ENCODE peak calls at places on chromosomes 11 and 22, in eight cellular contexts. C is endothelial cell of umbilical vein, Z is HepG2, D is heart left ventricle, L is transverse colon, N is Peyer's patch, P is HCT116, T is right lobe of liver. F is an unnamed sample.

GRCh38 chr22:44667829-44668189 is 34.2 kb upstream of the PRR5 start:
- DNase-seq in C (no peak), Z (no peak), D (no peak), L (peak; percentile 53), N (peak; percentile 84), P (no peak), T (no peak), F (no peak)

GRCh38 chr22:18966748-18967147 is 30.7 kb upstream of the PRODH start:
- DNase-seq in C (no peak), Z (no peak), D (no peak), L (no peak), N (no peak), P (no peak), T (peak; percentile 44), F (no peak)

GRCh38 chr22:18925368-18926064 is 10.6 kb downstream of the PRODH start:
- DNase-seq in C (no peak), Z (no peak), D (no peak), L (no peak), N (no peak), P (no peak), T (no peak), F (no peak)

GRCh38 chr11:2805388-2806057 is 80.1 kb downstream of the CDKN1C start:
- DNase-seq in C (no peak), Z (no peak), D (no peak), L (peak; percentile 7), N (peak; percentile 42), P (no peak), T (no peak), F (no peak)

GRCh38 chr11:95453616-95454118 is 222.7 kb upstream of the SESN3 start:
- DNase-seq in C (no peak), Z (no peak), D (peak; percentile 71), L (no peak), N (no peak), P (peak; percentile 6), T (no peak), F (no peak)

GRCh38 chr22:44497904-44498242 is at the start of gene RTL6:
- DNase-seq in C (no peak), Z (no peak), D (no peak), L (no peak), N (no peak), P (peak; percentile 6), T (no peak), F (no peak)

GRCh38 chr11:45031912-45032519 is 81.3 kb upstream of the TP53I11 start:
- DNase-seq in C (no peak), Z (no peak), D (no peak), L (peak; percentile 19), N (peak; percentile 76), P (no peak), T (no peak), F (peak; percentile 29)

GRCh38 chr11:48001438-48002021 is 21.2 kb downstream of the PTPRJ start:
- DNase-seq in C (peak; percentile 25), Z (no peak), D (no peak), L (peak; percentile 57), N (peak; percentile 87), P (no peak), T (peak; percentile 69), F (no peak)

GRCh38 chr22:50704510-50705218 is 32.0 kb downstream of the SHANK3 start:
- DNase-seq in C (no peak), Z (no peak), D (peak; percentile 23), L (no peak), N (no peak), P (no peak), T (peak; percentile 52), F (no peak)

GRCh38 chr11:79189604-79190003 is 251.2 kb downstream of the TENM4 start:
- DNase-seq in C (no peak), Z (no peak), D (no peak), L (no peak), N (no peak), P (no peak), T (peak; percentile 82), F (no peak)

GRCh38 chr22:37802310-37803194 is 5.2 kb upstream of the GCAT start:
- DNase-seq in C (peak; percentile 51), Z (peak; percentile 54), D (peak; percentile 71), L (peak; percentile 73), N (peak; percentile 75), P (no peak), T (peak; percentile 75), F (no peak)
- TF ChIP-seq POLR2A in C (no peak), Z (peak; percentile 40), D (no peak), L (peak; percentile 68), N (no peak), P (no peak), T (no peak), F (no peak)

DNA sequence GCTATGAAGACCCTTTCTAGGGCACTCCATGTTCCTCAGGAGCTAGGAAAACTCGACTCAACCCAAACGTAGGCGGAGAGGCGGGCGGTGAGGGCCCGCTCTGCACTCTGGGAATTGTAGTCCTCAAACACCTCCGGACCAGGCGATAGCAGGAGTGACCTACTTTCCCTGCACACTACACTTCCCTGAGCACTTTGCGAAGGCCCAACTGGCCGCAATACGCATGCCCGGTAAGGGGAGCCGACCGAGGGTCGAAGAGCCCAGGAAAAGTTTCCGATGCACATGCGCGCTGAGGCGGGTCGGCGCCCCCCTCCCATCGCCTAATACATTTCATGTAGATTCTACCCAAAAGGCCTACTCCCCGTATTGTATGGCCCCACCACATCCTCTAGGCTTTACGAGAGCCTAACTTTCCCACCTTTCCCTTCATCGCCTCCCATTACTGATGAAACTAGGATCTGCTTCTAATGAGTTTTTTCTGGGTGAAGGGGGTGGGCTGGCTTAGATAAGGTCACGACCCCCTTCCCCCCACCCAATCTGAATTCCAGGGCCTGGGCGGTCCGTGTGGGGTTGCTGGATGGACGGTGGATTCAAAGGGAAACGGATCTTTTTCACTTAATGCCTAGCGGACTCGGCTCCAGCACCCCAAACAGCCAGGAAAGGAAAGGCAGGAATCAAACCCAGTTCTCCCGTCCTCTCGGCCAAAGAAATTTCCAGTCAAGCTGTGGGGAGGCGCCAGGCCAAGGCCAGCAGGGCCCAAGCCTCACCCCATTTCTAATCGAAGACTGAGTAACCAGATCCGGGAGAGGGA is 2.0 kb downstream of the TOB2 start:
- DNase-seq in C (peak; percentile 99), Z (peak; percentile 98), D (peak; percentile 95), L (peak; percentile 93), N (peak; percentile 96), P (peak; percentile 78), T (peak; percentile 93), F (peak; percentile 68)
- TF ChIP-seq POLR2A in C (peak; percentile 73), Z (peak; percentile 52), D (peak; percentile 53), L (peak; percentile 72), N (peak; percentile 44), P (no peak), T (no peak), F (no peak)

DNA sequence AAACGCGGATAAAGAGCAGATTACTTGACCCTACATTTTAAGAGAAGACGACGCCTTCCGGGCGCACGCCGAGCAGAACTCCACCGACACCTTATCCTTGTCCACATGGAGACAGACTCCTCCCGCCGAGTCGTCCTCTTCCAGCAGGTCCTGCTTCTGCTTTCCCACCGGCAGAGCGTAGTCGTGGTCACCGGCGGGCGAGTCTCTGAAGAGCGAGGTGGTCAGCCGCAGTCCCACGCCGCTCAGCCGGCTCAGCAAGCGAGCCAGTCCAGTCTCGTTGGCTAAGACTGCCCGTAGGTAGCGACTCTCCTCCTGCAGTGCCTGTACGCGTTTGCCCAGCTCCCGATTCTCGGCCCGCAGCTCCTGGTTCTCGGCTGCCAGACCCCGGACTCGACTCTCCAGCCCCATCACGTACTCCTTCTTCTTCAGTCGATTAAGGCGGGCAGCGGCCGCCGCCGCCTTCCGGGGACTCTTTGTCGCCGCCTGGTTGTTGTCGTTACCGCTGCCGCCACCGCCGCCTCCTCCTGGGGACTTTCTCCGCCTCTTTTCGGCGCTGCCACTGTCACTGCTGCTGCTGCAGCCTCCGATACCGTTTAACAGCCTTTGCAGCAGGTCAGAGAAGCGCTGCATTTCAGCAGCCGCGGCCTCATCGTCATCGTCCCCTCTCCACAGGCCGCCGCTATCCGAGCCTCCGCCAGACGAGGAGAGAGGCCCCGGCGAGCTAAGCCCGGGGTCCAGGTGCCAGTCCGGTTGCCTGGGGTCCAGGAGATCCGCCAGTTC is 958 bp downstream of the CREBZF start:
- DNase-seq in C (peak; percentile 66), Z (peak; percentile 50), D (peak; percentile 77), L (peak; percentile 87), N (peak; percentile 95), P (peak; percentile 48), T (peak; percentile 87), F (peak; percentile 53)
- TF ChIP-seq POLR2A in C (no peak), Z (no peak), D (no peak), L (no peak), N (peak; percentile 35), P (no peak), T (no peak), F (peak; percentile 53)

DNA sequence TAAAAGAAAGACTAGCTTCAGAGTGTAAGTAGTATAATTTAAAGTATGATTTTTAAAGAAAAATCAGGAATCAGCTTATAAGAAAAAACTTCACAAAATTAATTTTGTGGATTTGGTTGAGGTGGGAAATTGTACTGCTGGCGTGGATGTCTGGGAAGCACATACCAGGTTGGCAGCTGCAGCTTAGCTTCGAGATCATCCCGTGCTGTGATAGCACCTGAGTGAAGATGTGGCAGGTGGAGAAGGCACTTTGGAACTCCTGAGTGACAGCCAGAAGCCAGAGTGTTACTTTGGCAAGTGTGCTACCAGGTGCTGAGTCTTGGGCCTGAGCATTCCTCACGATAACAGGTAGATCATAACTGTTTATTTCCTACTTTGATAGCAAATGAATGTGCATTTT is 17.7 kb downstream of the ZC3H12C start:
- DNase-seq in C (no peak), Z (no peak), D (no peak), L (no peak), N (no peak), P (no peak), T (no peak), F (no peak)
- TF ChIP-seq POLR2A in C (no peak), Z (no peak), D (no peak), L (no peak), N (no peak), P (no peak), T (no peak), F (no peak)

GRCh38 chr11:119057000-119057769 is at the start of gene HYOU1:
- DNase-seq in C (peak; percentile 96), Z (peak; percentile 93), D (peak; percentile 98), L (peak; percentile 99), N (peak; percentile 100), P (peak; percentile 87), T (peak; percentile 99), F (peak; percentile 98)
- TF ChIP-seq POLR2A in C (peak; percentile 84), Z (peak; percentile 75), D (peak; percentile 73), L (peak; percentile 82), N (peak; percentile 61), P (peak; percentile 63), T (peak; percentile 92), F (peak; percentile 96)

DNA sequence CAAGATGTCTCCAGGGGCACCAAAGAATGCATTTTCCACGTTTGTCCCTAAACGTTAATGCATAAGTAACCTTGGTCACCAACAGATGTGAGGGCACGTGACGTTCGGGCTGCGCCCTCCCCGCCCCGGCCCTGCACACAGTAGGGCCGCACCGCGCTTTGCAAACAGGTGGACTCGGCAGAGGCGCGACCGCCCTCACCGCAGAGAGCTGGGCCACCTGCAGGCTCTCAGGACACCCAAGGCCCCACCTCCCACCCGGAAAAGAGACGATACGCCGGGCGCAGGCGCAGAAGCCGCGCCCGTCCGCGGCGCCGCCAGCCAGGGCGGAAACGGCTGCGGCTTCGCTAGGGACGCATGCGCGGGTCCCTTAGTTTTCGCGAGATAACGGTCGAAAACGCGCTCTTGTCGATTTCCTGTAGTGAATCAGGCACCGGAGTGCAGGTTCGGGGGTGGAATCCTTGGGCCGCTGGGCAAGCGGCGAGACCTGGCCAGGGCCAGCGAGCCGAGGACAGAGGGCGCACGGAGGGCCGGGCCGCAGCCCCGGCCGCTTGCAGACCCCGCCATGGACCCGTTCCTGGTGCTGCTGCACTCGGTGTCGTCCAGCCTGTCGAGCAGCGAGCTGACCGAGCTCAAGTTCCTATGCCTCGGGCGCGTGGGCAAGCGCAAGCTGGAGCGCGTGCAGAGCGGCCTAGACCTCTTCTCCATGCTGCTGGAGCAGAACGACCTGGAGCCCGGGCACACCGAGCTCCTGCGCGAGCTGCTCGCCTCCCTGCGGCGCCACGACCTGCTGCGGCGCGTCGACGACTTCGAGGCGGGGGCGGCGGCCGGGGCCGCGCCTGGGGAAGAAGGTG is at the start of gene FADD:
- DNase-seq in C (peak; percentile 96), Z (peak; percentile 91), D (peak; percentile 91), L (peak; percentile 94), N (peak; percentile 96), P (peak; percentile 88), T (peak; percentile 91), F (peak; percentile 83)
- TF ChIP-seq POLR2A in C (peak; percentile 93), Z (peak; percentile 87), D (peak; percentile 69), L (peak; percentile 90), N (peak; percentile 87), P (peak; percentile 49), T (peak; percentile 94), F (peak; percentile 93)